ENCODE peak calls at places on chromosomes 2 and 18, in nine cellular contexts. Z, T, X, P, G, L, R, M and C are unnamed samples.

GRCh38 chr2:10787176-10787968 is 25.2 kb downstream of the PDIA6 start:
- DNase-seq in M (peak; percentile 11), R (no peak), P (no peak), L (no peak), Z (peak; percentile 31), G (no peak), T (peak; percentile 23), X (no peak), C (no peak)

GRCh38 chr2:48723125-48723524 is 32.4 kb downstream of the LHCGR start:
- DNase-seq in T (no peak), Z (no peak), X (peak; percentile 94), P (no peak), M (no peak), R (no peak), L (no peak), G (no peak), C (no peak)

GRCh38 chr18:34595673-34596072 is 114.4 kb upstream of the DTNA start:
- DNase-seq in P (no peak), G (no peak), M (no peak), T (no peak), Z (peak; percentile 40), X (peak; percentile 41), R (peak; percentile 32), L (no peak), C (no peak)

GRCh38 chr2:76391663-76392062 is 680.9 kb upstream of the GCFC2 start:
- DNase-seq in G (no peak), Z (no peak), X (no peak), P (no peak), M (no peak), L (no peak), R (no peak), T (no peak), C (no peak)

GRCh38 chr2:219131744-219132143 is 28.9 kb downstream of the NHEJ1 start:
- DNase-seq in T (no peak), M (no peak), P (no peak), L (no peak), G (no peak), Z (no peak), R (no peak), X (no peak), C (no peak)

GRCh38 chr2:103009861-103010260 is 248.0 kb downstream of the TMEM182 start:
- DNase-seq in T (no peak), G (no peak), R (no peak), X (no peak), Z (no peak), M (no peak), P (no peak), L (no peak), C (no peak)

GRCh38 chr2:225326969-225327368 is 72.5 kb upstream of the NYAP2 start:
- DNase-seq in Z (peak; percentile 7), T (no peak), L (no peak), X (no peak), P (no peak), R (no peak), M (no peak), G (no peak), C (no peak)

GRCh38 chr2:86785456-86785855 is 5.3 kb downstream of the CD8A start:
- DNase-seq in G (no peak), Z (no peak), T (no peak), M (peak; percentile 60), R (no peak), P (no peak), X (no peak), L (no peak), C (no peak)

GRCh38 chr2:24508878-24509277 is 17.8 kb downstream of the NCOA1 start:
- DNase-seq in X (no peak), R (no peak), G (no peak), Z (no peak), P (no peak), M (no peak), T (no peak), L (no peak), C (no peak)

GRCh38 chr2:3682811-3683210 is 20.6 kb upstream of the DCDC2C start:
- DNase-seq in T (no peak), X (no peak), G (no peak), R (no peak), Z (no peak), P (no peak), M (no peak), L (no peak), C (peak; percentile 66)

GRCh38 chr2:197092431-197092830 is 165.9 kb upstream of the PGAP1 start:
- DNase-seq in P (no peak), T (no peak), M (no peak), Z (no peak), R (no peak), X (peak; percentile 92), G (no peak), L (no peak), C (no peak)

GRCh38 chr2:8229546-8229986 is 452.3 kb upstream of the ID2 start:
- DNase-seq in T (peak; percentile 15), P (peak; percentile 22), X (peak; percentile 84), G (no peak), M (peak; percentile 37), L (no peak), Z (peak; percentile 45), R (peak; percentile 41), C (peak; percentile 92)

GRCh38 chr2:213150315-213150951 is 979 bp downstream of the IKZF2 start:
- DNase-seq in R (no peak), X (peak; percentile 13), L (peak; percentile 42), Z (peak; percentile 63), G (no peak), P (peak; percentile 18), T (no peak), M (no peak), C (no peak)

GRCh38 chr18:24127735-24128134 is 11.1 kb upstream of the CABYR start:
- DNase-seq in L (no peak), M (no peak), X (no peak), Z (no peak), P (no peak), G (no peak), R (no peak), T (no peak), C (no peak)

GRCh38 chr2:114489143-114489542 is 46.7 kb downstream of the DPP10 start:
- DNase-seq in Z (no peak), T (no peak), G (no peak), L (peak; percentile 32), P (no peak), R (no peak), X (no peak), M (no peak), C (no peak)

GRCh38 chr2:88258208-88258607 is 88.1 kb downstream of the THNSL2 start:
- DNase-seq in Z (peak; percentile 9), G (no peak), P (no peak), T (no peak), L (no peak), M (no peak), R (no peak), X (no peak), C (no peak)

GRCh38 chr2:26609839-26610277 is 31.3 kb downstream of the CIB4 start:
- DNase-seq in P (no peak), Z (no peak), L (no peak), G (no peak), R (no peak), M (no peak), X (no peak), T (no peak), C (no peak)

GRCh38 chr18:63162271-63163014 is 157.1 kb downstream of the BCL2 start:
- DNase-seq in Z (no peak), T (no peak), R (no peak), L (no peak), M (no peak), X (peak; percentile 27), P (no peak), G (no peak), C (no peak)

GRCh38 chr18:56815926-56816325 is 164.8 kb downstream of the WDR7 start:
- DNase-seq in P (no peak), L (no peak), G (no peak), X (no peak), T (no peak), M (no peak), R (no peak), Z (no peak), C (no peak)

GRCh38 chr2:67574230-67574629 is 177.1 kb downstream of the ETAA1 start:
- DNase-seq in Z (no peak), G (no peak), M (no peak), X (peak; percentile 88), R (peak; percentile 15), P (no peak), T (no peak), L (no peak), C (no peak)

GRCh38 chr2:65281626-65282351 is 54.2 kb downstream of the ACTR2 start:
- DNase-seq in T (no peak), M (no peak), X (peak; percentile 33), L (no peak), G (no peak), R (no peak), P (no peak), Z (peak; percentile 29), C (no peak)

GRCh38 chr18:55489034-55489741 is 98.8 kb downstream of the TCF4 start:
- DNase-seq in P (no peak), T (no peak), L (no peak), R (no peak), Z (no peak), G (no peak), X (peak; percentile 16), M (no peak), C (no peak)

GRCh38 chr2:42848270-42848669 is 55.9 kb upstream of the HAAO start:
- DNase-seq in R (no peak), L (no peak), M (no peak), P (no peak), T (no peak), X (no peak), G (no peak), Z (no peak), C (no peak)

GRCh38 chr2:131519466-131519865 is 8.2 kb upstream of the CCDC74A start:
- DNase-seq in L (no peak), P (no peak), M (no peak), G (no peak), T (no peak), Z (no peak), R (no peak), X (no peak), C (no peak)

GRCh38 chr2:225041871-225042799 is at the start of gene DOCK10:
- DNase-seq in Z (peak; percentile 62), G (peak; percentile 60), T (peak; percentile 44), X (peak; percentile 69), P (peak; percentile 15), L (peak; percentile 39), R (no peak), M (peak; percentile 39), C (no peak)

GRCh38 chr2:229003256-229003655 is 267.8 kb downstream of the PID1 start:
- DNase-seq in M (no peak), X (no peak), Z (no peak), L (no peak), T (no peak), R (no peak), G (no peak), P (no peak), C (no peak)

GRCh38 chr2:84969511-84970265 is 1.3 kb upstream of the KCMF1 start:
- DNase-seq in T (peak; percentile 15), P (no peak), R (peak; percentile 55), X (peak; percentile 31), G (no peak), M (peak; percentile 11), Z (peak; percentile 33), L (no peak), C (no peak)